ENCODE peak calls at places on chromosome 16, in four cellular contexts. B is WTC11, J is K562, A is HepG2. W is an unnamed sample.

GRCh38 chr16:5653789-5654188 is 556.2 kb upstream of the EEF2KMT start:
- DNase-seq in B (no peak), J (no peak), A (no peak), W (no peak)

GRCh38 chr16:11232852-11233726 is 22.9 kb downstream of the SOCS1 start:
- DNase-seq in B (peak; percentile 56), J (peak; percentile 77), A (no peak), W (no peak)

GRCh38 chr16:82888616-82889015 is 261.8 kb downstream of the CDH13 start:
- DNase-seq in B (no peak), J (no peak), A (no peak), W (no peak)

GRCh38 chr16:57149391-57149790 is 36.4 kb downstream of the PSME3IP1 start:
- DNase-seq in B (no peak), J (no peak), A (no peak), W (no peak)

GRCh38 chr16:85963746-85964370 is 64.9 kb downstream of the IRF8 start:
- DNase-seq in B (no peak), J (no peak), A (no peak), W (no peak)

GRCh38 chr16:65117701-65118448 is 4.0 kb downstream of the CDH11 start:
- DNase-seq in B (peak; percentile 69), J (peak; percentile 40), A (peak; percentile 59), W (peak; percentile 2)

GRCh38 chr16:10576390-10577304 is 3.8 kb downstream of the EMP2 start:
- DNase-seq in B (no peak), J (no peak), A (no peak), W (no peak)

GRCh38 chr16:84166796-84167695 is 19.8 kb downstream of the TAF1C start:
- DNase-seq in B (no peak), J (no peak), A (no peak), W (peak; percentile 17)

GRCh38 chr16:23121024-23121423 is 28.2 kb downstream of the USP31 start:
- DNase-seq in B (no peak), J (no peak), A (no peak), W (no peak)

GRCh38 chr16:88315543-88316105 is 67.1 kb upstream of the ZNF469 start:
- DNase-seq in B (no peak), J (peak; percentile 65), A (peak; percentile 50), W (no peak)
- TF ChIP-seq ETV6 in B (no peak), J (no peak), A (no peak), W (no peak)

DNA sequence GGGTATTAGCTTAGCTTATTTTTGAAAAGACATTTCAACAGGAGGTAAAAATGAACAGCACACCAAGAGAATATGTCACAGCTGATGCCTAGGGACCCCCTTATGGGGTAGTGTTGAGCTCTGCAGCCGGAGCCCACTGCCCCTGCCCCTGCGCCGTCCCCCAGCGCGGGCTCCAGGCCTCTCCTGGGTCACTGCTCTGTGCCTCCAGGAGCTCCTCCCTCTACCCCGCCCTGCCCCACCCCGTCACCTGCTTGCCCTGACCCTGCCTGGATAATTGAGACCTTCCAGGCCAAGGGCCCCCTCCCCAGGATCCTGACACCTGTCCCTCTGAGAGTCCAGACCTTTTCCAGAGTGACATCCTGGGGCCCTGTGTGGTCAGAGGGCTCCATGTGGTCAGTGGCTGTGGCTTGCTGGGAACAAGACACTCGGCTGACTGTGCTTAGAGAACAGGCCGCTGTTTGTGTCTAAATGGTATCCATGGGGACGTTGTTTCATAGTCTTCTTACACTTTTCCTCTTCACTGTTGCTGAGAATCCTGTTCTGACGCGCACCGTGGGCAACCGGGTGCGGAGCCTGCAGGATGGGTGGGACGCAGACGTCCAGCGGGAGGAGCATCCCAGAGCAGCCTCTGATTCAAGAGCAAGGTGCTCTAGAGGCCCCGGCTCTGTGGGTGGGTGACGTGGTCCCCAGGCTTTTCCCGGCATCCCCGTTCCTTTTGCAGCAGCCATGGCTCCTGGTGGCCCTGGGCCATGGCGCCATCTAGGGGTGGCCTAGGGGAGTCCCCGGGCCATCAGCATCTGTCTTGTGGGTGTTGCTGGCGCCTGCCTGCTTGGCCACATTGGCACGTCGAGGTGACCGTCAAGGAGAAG is 20.0 kb upstream of the WFIKKN1 start:
- DNase-seq in B (peak; percentile 83), J (peak; percentile 71), A (peak; percentile 73), W (no peak)
- TF ChIP-seq CREB1 in B (no peak), J (no peak), A (peak; percentile 57), W (no peak)

GRCh38 chr16:67660564-67661028 is at the start of gene PARD6A:
- DNase-seq in B (peak; percentile 96), J (peak; percentile 92), A (peak; percentile 94), W (peak; percentile 87)

GRCh38 chr16:67659675-67660563 is at the start of gene ACD:
- DNase-seq in B (peak; percentile 90), J (peak; percentile 97), A (peak; percentile 89), W (peak; percentile 65)

GRCh38 chr16:67661864-67662652 is 1.3 kb downstream of the PARD6A start:
- DNase-seq in B (no peak), J (no peak), A (no peak), W (no peak)

GRCh38 chr16:67662653-67663010 is 1.9 kb downstream of the PARD6A start:
- DNase-seq in B (no peak), J (no peak), A (no peak), W (no peak)

DNA sequence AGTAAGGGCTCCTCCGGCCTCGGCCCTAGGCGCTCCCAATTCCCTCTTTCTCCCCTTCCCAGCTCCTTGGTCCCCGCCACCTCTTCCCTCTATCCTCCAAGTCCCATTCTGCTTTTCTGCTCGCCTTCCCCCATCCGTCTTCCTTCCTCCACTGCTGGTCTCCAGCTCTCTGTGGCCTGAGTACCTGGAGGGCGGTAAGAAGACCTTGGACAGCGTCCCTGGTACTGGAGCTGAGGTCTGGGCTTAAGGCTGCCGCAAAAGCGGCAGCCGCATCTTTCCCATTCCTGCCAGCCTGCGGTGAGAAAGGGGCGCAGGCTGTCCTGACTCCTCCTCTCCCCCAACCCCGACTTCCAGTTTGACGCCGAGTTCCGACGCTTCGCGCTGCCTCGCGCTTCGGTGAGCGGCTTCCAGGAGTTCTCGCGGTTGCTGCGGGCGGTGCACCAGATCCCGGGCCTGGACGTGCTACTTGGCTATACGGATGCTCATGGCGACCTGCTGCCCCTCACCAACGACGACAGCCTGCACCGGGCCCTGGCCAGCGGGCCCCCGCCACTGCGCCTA is 421 bp downstream of the PARD6A start:
- DNase-seq in B (peak; percentile 67), J (no peak), A (no peak), W (no peak)
- TF ChIP-seq ETV6 in B (no peak), J (no peak), A (no peak), W (no peak)

GRCh38 chr16:17230932-17231581 is 239.7 kb downstream of the XYLT1 start:
- DNase-seq in B (no peak), J (no peak), A (no peak), W (no peak)
- TF ChIP-seq CREB1 in B (no peak), J (no peak), A (no peak), W (no peak)

GRCh38 chr16:72995151-72995881 is 52.6 kb downstream of the ZFHX3 start:
- DNase-seq in B (peak; percentile 73), J (peak; percentile 66), A (no peak), W (no peak)
- TF ChIP-seq ETV6 in B (no peak), J (no peak), A (no peak), W (no peak)

W was measured in GM12878.